ENCODE peak calls at places on chromosomes 4 and X, in nine cellular contexts. M is NB4, U is A172, J is NCI-H1417, O is ascending aorta, S is HL-60, W is neural crest cell, P is mesenchymal stem cell, T is Caki2. F is an unnamed sample.

GRCh38 chr4:78749972-78750727 is 26.0 kb upstream of the BMP2K start:
- DNase-seq in M (peak; percentile 73), U (no peak), J (peak; percentile 16), O (no peak), S (no peak), W (no peak), P (no peak), T (no peak), F (peak; percentile 84)

GRCh38 chr4:88697588-88698329 is at the start of gene NAP1L5:
- DNase-seq in M (peak; percentile 55), U (peak; percentile 30), J (peak; percentile 62), O (peak; percentile 86), S (peak; percentile 15), W (peak; percentile 31), P (peak; percentile 76), T (no peak), F (no peak)

GRCh38 chrX:92260102-92260501 is 480.9 kb downstream of the PCDH11X start:
- DNase-seq in M (no peak), U (no peak), J (no peak), O (no peak), S (no peak), W (no peak), P (no peak), T (no peak), F (no peak)

GRCh38 chrX:27597506-27597905 is 7.4 kb downstream of the DCAF8L2 start:
- DNase-seq in M (no peak), U (peak; percentile 34), J (no peak), O (no peak), S (no peak), W (no peak), P (no peak), T (no peak), F (no peak)

GRCh38 chrX:143768976-143769375 is 48.4 kb upstream of the SPANXN2 start:
- DNase-seq in M (no peak), U (no peak), J (no peak), O (no peak), S (no peak), W (no peak), P (peak; percentile 10), T (no peak), F (no peak)

GRCh38 chr4:103774326-103774725 is 54.5 kb upstream of the TACR3 start:
- DNase-seq in M (no peak), U (no peak), J (no peak), O (no peak), S (no peak), W (no peak), P (no peak), T (no peak), F (no peak)

GRCh38 chr4:82320351-82320750 is 53.4 kb downstream of the HNRNPD start:
- DNase-seq in M (no peak), U (no peak), J (no peak), O (no peak), S (no peak), W (no peak), P (no peak), T (no peak), F (no peak)

GRCh38 chr4:98566491-98567008 is 91.9 kb downstream of the TSPAN5 start:
- DNase-seq in M (peak; percentile 2), U (no peak), J (peak; percentile 81), O (no peak), S (no peak), W (no peak), P (peak; percentile 62), T (no peak), F (no peak)

GRCh38 chr4:88743696-88744095 is 46.1 kb upstream of the NAP1L5 start:
- DNase-seq in M (no peak), U (peak; percentile 4), J (no peak), O (no peak), S (no peak), W (no peak), P (peak; percentile 54), T (no peak), F (no peak)

GRCh38 chr4:176443646-176444409 is 124.1 kb downstream of the SPCS3 start:
- DNase-seq in M (no peak), U (peak; percentile 82), J (no peak), O (no peak), S (no peak), W (no peak), P (peak; percentile 19), T (peak; percentile 43), F (no peak)

GRCh38 chr4:129971419-129971818 is 875.5 kb downstream of the C4orf33 start:
- DNase-seq in M (no peak), U (no peak), J (no peak), O (no peak), S (no peak), W (no peak), P (no peak), T (no peak), F (no peak)

F was measured in AML-193.